ENCODE peak calls at places on chromosomes 1 and 21, in six cellular contexts. F is cardiac fibroblast, E is MCF 10A, N is esophagus muscularis mucosa, Z is esophagus squamous epithelium, Q is transverse colon. P is an unnamed sample.

GRCh38 chr1:55235722-55236121 is 20.6 kb upstream of the USP24 start:
- DNase-seq in F (peak; percentile 54), E (peak; percentile 62), N (no peak), Z (no peak), Q (no peak), P (no peak)

GRCh38 chr1:196403803-196404690 is 204.2 kb downstream of the KCNT2 start:
- DNase-seq in F (peak; percentile 96), E (no peak), N (no peak), Z (no peak), Q (no peak), P (no peak)

GRCh38 chr1:185636848-185637247 is 97.3 kb upstream of the HMCN1 start:
- DNase-seq in F (no peak), E (peak; percentile 33), N (no peak), Z (no peak), Q (no peak), P (peak; percentile 85)

GRCh38 chr1:227725036-227725435 is 10.1 kb downstream of the JMJD4 start:
- DNase-seq in F (no peak), E (no peak), N (peak; percentile 34), Z (no peak), Q (no peak), P (no peak)

GRCh38 chr1:161182214-161182613 is 4.9 kb upstream of the B4GALT3 start:
- DNase-seq in F (no peak), E (peak; percentile 68), N (no peak), Z (no peak), Q (no peak), P (peak; percentile 78)

GRCh38 chr1:67479146-67479891 is 49.1 kb upstream of the SERBP1 start:
- DNase-seq in F (peak; percentile 31), E (peak; percentile 52), N (no peak), Z (no peak), Q (no peak), P (no peak)

GRCh38 chr1:44366576-44366975 is 11.5 kb upstream of the ERI3 start:
- DNase-seq in F (no peak), E (no peak), N (no peak), Z (no peak), Q (no peak), P (no peak)

GRCh38 chr1:77631751-77632150 is 50.7 kb downstream of the ZZZ3 start:
- DNase-seq in F (no peak), E (no peak), N (no peak), Z (no peak), Q (no peak), P (no peak)

GRCh38 chr1:178086294-178087255 is 7.3 kb upstream of the RASAL2 start:
- DNase-seq in F (peak; percentile 58), E (no peak), N (no peak), Z (no peak), Q (no peak), P (no peak)

GRCh38 chr1:93079685-93080141 is 630 bp downstream of the MTF2 start:
- DNase-seq in F (no peak), E (peak; percentile 14), N (no peak), Z (no peak), Q (peak; percentile 23), P (no peak)

GRCh38 chr21:18499761-18500376 is 96.3 kb upstream of the TMPRSS15 start:
- DNase-seq in F (peak; percentile 49), E (peak; percentile 56), N (no peak), Z (no peak), Q (peak; percentile 12), P (no peak)

GRCh38 chr1:12482999-12483398 is 135.0 kb downstream of the DHRS3 start:
- DNase-seq in F (no peak), E (no peak), N (no peak), Z (no peak), Q (no peak), P (no peak)

GRCh38 chr1:113868387-113869083 is 3.0 kb downstream of the PTPN22 start:
- DNase-seq in F (peak; percentile 9), E (no peak), N (no peak), Z (no peak), Q (no peak), P (no peak)

GRCh38 chr1:172906778-172907592 is 143.8 kb downstream of the TNFSF18 start:
- DNase-seq in F (peak; percentile 66), E (peak; percentile 69), N (no peak), Z (no peak), Q (no peak), P (no peak)

GRCh38 chr1:73948021-73948420 is 250.0 kb downstream of the LRRIQ3 start:
- DNase-seq in F (no peak), E (no peak), N (no peak), Z (no peak), Q (no peak), P (no peak)

GRCh38 chr1:233019921-233020320 is 69.5 kb downstream of the NTPCR start:
- DNase-seq in F (no peak), E (no peak), N (peak; percentile 26), Z (no peak), Q (no peak), P (no peak)

GRCh38 chr1:182348916-182349747 is 42.5 kb downstream of the GLUL start:
- DNase-seq in F (peak; percentile 24), E (no peak), N (no peak), Z (no peak), Q (no peak), P (no peak)

GRCh38 chr1:32746130-32746529 is 43.6 kb upstream of the SYNC start:
- DNase-seq in F (no peak), E (no peak), N (no peak), Z (no peak), Q (no peak), P (no peak)

GRCh38 chr1:173168941-173169340 is 38.2 kb downstream of the TNFSF4 start:
- DNase-seq in F (no peak), E (no peak), N (no peak), Z (no peak), Q (no peak), P (no peak)

GRCh38 chr1:25624155-25624554 is 7.6 kb downstream of the MAN1C1 start:
- DNase-seq in F (no peak), E (no peak), N (peak; percentile 75), Z (no peak), Q (no peak), P (no peak)

GRCh38 chr1:216293673-216294072 is 129.6 kb downstream of the USH2A start:
- DNase-seq in F (peak; percentile 2), E (peak; percentile 73), N (no peak), Z (no peak), Q (no peak), P (no peak)

GRCh38 chr1:100969336-100969735 is 56.2 kb downstream of the DPH5 start:
- DNase-seq in F (no peak), E (no peak), N (no peak), Z (no peak), Q (no peak), P (no peak)

GRCh38 chr1:81304187-81304586 is 496.5 kb upstream of the ADGRL2 start:
- DNase-seq in F (peak; percentile 45), E (peak; percentile 66), N (no peak), Z (no peak), Q (no peak), P (no peak)

GRCh38 chr1:221574529-221574928 is 167.4 kb downstream of the DUSP10 start:
- DNase-seq in F (no peak), E (no peak), N (no peak), Z (no peak), Q (no peak), P (no peak)

GRCh38 chr1:88302843-88303486 is 381.1 kb upstream of the PKN2 start:
- DNase-seq in F (peak; percentile 56), E (peak; percentile 29), N (no peak), Z (no peak), Q (no peak), P (no peak)

GRCh38 chr21:37153935-37154350 is 80.9 kb downstream of the TTC3 start:
- DNase-seq in F (peak; percentile 68), E (no peak), N (no peak), Z (no peak), Q (peak; percentile 58), P (no peak)

DNA sequence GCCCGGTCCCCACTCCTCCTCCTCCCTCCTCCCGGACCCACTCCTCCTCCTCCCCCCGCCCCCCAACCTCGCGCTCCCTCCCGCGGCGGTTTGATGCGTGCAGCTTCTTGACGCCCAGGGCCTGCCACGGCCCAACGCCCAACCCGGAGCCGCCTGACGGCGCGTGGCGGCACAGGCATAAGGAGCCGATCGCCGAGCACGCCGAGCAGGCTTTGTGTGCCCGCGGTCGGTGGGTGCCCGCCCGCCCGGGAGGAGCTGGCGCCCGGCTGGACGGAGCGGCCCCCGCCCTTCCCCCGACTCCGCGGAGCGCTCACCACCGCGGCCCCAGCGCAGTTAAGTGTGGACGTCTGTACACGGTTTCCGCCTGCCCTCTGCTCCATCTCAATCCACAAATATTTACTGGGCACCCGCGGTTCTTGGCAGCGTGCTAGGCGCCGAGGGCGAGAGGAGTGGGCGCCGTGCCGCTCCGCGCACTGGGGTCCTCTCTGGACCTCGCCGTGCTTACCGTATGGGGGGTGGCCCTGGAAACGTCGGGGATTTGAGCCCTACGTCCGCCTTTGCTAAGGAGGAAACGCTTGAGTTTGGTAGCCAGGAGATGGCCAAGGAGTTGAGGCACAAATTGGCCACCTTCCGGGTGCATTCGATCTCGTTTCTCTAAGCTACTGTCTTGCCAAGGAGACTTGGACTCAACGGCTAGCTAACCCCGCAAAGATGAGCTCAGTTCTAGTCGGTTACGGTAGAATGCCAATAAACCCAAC is 428 bp upstream of the HDGF start:
- DNase-seq in F (peak; percentile 98), E (peak; percentile 99), N (peak; percentile 99), Z (peak; percentile 81), Q (peak; percentile 98), P (peak; percentile 87)
- TF ChIP-seq CTCF in F (no peak), E (no peak), N (no peak), Z (no peak), Q (no peak), P (no peak)

GRCh38 chr21:21324297-21324696 is 326.1 kb downstream of the NCAM2 start:
- DNase-seq in F (no peak), E (no peak), N (no peak), Z (no peak), Q (no peak), P (no peak)
- TF ChIP-seq CTCF in F (no peak), E (no peak), N (no peak), Z (no peak), Q (no peak), P (no peak)

DNA sequence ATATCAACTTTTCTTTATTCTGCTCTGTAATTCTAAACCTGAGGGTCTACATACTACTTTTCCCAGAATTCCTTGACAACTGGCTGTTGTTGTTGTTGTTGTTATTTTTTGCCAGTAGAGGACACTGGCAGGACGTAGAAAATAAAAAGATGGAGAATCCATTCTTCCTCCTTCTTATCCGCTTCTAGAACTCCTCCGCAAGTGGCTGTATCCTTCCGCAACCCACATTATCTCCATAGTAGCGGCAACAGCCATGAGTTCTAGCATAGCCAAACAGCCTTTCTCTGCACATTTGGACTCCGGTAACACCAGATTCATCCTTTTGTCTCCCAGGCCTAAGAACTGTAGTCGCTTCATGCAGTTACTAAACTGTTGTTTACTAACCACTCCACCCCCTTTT is 91.1 kb upstream of the CACHD1 start:
- DNase-seq in F (peak; percentile 11), E (no peak), N (no peak), Z (no peak), Q (no peak), P (no peak)
- TF ChIP-seq CTCF in F (peak; percentile 24), E (no peak), N (no peak), Z (no peak), Q (no peak), P (no peak)

DNA sequence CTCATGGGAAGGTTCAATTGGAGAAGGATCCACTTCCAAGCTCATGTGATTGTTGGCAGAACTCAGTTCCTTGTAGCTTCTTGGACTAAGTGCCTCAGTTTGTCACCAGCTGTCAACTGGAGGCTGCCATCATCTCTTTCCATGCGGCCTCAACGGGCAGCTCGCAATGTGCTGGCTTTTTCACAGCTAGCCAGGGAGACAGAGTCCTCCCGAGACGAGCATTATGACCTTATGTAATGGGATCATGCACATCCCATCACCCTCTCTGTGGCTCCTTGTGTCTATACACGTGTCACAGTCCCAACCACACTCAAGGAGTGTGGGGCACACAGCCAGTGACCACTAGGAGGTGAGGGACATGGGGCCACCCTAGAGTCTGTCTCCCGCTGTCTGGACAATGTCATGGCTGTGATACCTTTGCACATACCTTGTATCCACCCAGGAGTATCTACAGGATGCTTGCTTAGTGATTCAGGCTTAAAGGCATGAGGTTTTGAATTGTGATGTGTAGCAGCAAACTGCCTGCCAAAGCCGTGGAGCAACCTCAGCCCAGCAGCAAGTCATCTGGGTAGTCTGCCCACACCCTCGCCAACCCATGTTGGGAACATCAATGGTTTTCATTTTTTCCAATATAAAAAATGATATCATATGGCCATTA is 3.9 kb upstream of the KRTAP10-6 start:
- DNase-seq in F (no peak), E (no peak), N (peak; percentile 89), Z (no peak), Q (no peak), P (no peak)
- TF ChIP-seq CTCF in F (no peak), E (no peak), N (no peak), Z (no peak), Q (no peak), P (no peak)